ENCODE peak calls at places on chromosomes 4 and X, in five cellular contexts. One of them, this sample, is unnamed.

GRCh38 chr4:89242864-89243740 is 64.5 kb downstream of the GPRIN3 start:
- ATAC-seq in K562: no peak
- ATAC-seq in A549: peak; percentile 33
- ATAC-seq in upper lobe of left lung: no peak
- ATAC-seq in HCT116: no peak
- ATAC-seq in this sample: no peak

GRCh38 chr4:114200026-114200425 is 220.6 kb upstream of the ARSJ start:
- ATAC-seq in K562: no peak
- ATAC-seq in A549: no peak
- ATAC-seq in upper lobe of left lung: no peak
- ATAC-seq in HCT116: no peak
- ATAC-seq in this sample: no peak

GRCh38 chr4:6520051-6520450 is 47.6 kb upstream of the PPP2R2C start:
- ATAC-seq in K562: no peak
- ATAC-seq in A549: no peak
- ATAC-seq in upper lobe of left lung: no peak
- ATAC-seq in HCT116: no peak
- ATAC-seq in this sample: no peak

GRCh38 chr4:176238157-176238608 is 30.8 kb downstream of the ASB5 start:
- ATAC-seq in K562: no peak
- ATAC-seq in A549: no peak
- ATAC-seq in upper lobe of left lung: no peak
- ATAC-seq in HCT116: no peak
- ATAC-seq in this sample: peak; percentile 74

GRCh38 chrX:20435913-20436312 is 169.2 kb upstream of the RPS6KA3 start:
- ATAC-seq in K562: no peak
- ATAC-seq in A549: no peak
- ATAC-seq in upper lobe of left lung: no peak
- ATAC-seq in HCT116: no peak
- ATAC-seq in this sample: no peak

GRCh38 chrX:31337332-31337731 is 265.5 kb upstream of the FTHL17 start:
- ATAC-seq in K562: no peak
- ATAC-seq in A549: no peak
- ATAC-seq in upper lobe of left lung: no peak
- ATAC-seq in HCT116: no peak
- ATAC-seq in this sample: no peak

GRCh38 chr4:172096771-172097170 is 283.6 kb downstream of the GALNTL6 start:
- ATAC-seq in K562: no peak
- ATAC-seq in A549: no peak
- ATAC-seq in upper lobe of left lung: no peak
- ATAC-seq in HCT116: no peak
- ATAC-seq in this sample: no peak

GRCh38 chr4:2333356-2333841 is 71.5 kb upstream of the MXD4 start:
- ATAC-seq in K562: no peak
- ATAC-seq in A549: no peak
- ATAC-seq in upper lobe of left lung: peak; percentile 62
- ATAC-seq in HCT116: peak; percentile 12
- ATAC-seq in this sample: no peak

GRCh38 chrX:30865020-30865419 is 24.0 kb downstream of the TAB3 start:
- ATAC-seq in K562: peak; percentile 97
- ATAC-seq in A549: peak; percentile 72
- ATAC-seq in upper lobe of left lung: peak; percentile 43
- ATAC-seq in HCT116: peak; percentile 87
- ATAC-seq in this sample: no peak

GRCh38 chr4:29565256-29565655 is 1154.9 kb upstream of the PCDH7 start:
- ATAC-seq in K562: no peak
- ATAC-seq in A549: no peak
- ATAC-seq in upper lobe of left lung: no peak
- ATAC-seq in HCT116: no peak
- ATAC-seq in this sample: no peak

GRCh38 chrX:123339201-123339905 is 155.3 kb downstream of the GRIA3 start:
- ATAC-seq in K562: no peak
- ATAC-seq in A549: no peak
- ATAC-seq in upper lobe of left lung: no peak
- ATAC-seq in HCT116: no peak
- ATAC-seq in this sample: no peak

GRCh38 chr4:86452323-86452995 is 92.6 kb upstream of the MAPK10 start:
- ATAC-seq in K562: no peak
- ATAC-seq in A549: no peak
- ATAC-seq in upper lobe of left lung: no peak
- ATAC-seq in HCT116: no peak
- ATAC-seq in this sample: peak; percentile 72

GRCh38 chr4:151667025-151667424 is 93.8 kb downstream of the GATB start:
- ATAC-seq in K562: no peak
- ATAC-seq in A549: no peak
- ATAC-seq in upper lobe of left lung: no peak
- ATAC-seq in HCT116: no peak
- ATAC-seq in this sample: no peak

GRCh38 chr4:102541708-102542107 is 40.5 kb downstream of the NFKB1 start:
- ATAC-seq in K562: peak; percentile 81
- ATAC-seq in A549: peak; percentile 47
- ATAC-seq in upper lobe of left lung: no peak
- ATAC-seq in HCT116: no peak
- ATAC-seq in this sample: no peak

GRCh38 chr4:69977582-69977981 is 12.1 kb upstream of the CSN2 start:
- ATAC-seq in K562: no peak
- ATAC-seq in A549: no peak
- ATAC-seq in upper lobe of left lung: no peak
- ATAC-seq in HCT116: no peak
- ATAC-seq in this sample: no peak

GRCh38 chrX:52424658-52425057 is 55.8 kb downstream of the XAGE2 start:
- ATAC-seq in K562: no peak
- ATAC-seq in A549: no peak
- ATAC-seq in upper lobe of left lung: no peak
- ATAC-seq in HCT116: no peak
- ATAC-seq in this sample: no peak

GRCh38 chr4:168794881-168795280 is 215.2 kb downstream of the CBR4 start:
- ATAC-seq in K562: no peak
- ATAC-seq in A549: no peak
- ATAC-seq in upper lobe of left lung: no peak
- ATAC-seq in HCT116: no peak
- ATAC-seq in this sample: no peak

GRCh38 chr4:148057425-148058020 is 325.6 kb downstream of the ARHGAP10 start:
- ATAC-seq in K562: no peak
- ATAC-seq in A549: no peak
- ATAC-seq in upper lobe of left lung: no peak
- ATAC-seq in HCT116: no peak
- ATAC-seq in this sample: no peak

GRCh38 chr4:973431-974397 is at the start of gene DGKQ:
- ATAC-seq in K562: peak; percentile 93
- ATAC-seq in A549: peak; percentile 79
- ATAC-seq in upper lobe of left lung: peak; percentile 95
- ATAC-seq in HCT116: peak; percentile 86
- ATAC-seq in this sample: peak; percentile 96

GRCh38 chr4:173827707-173828106 is 297.7 kb upstream of the HAND2 start:
- ATAC-seq in K562: no peak
- ATAC-seq in A549: no peak
- ATAC-seq in upper lobe of left lung: no peak
- ATAC-seq in HCT116: peak; percentile 58
- ATAC-seq in this sample: no peak

GRCh38 chr4:118823471-118823870 is 12.5 kb downstream of the SEC24D start:
- ATAC-seq in K562: no peak
- ATAC-seq in A549: no peak
- ATAC-seq in upper lobe of left lung: no peak
- ATAC-seq in HCT116: peak; percentile 78
- ATAC-seq in this sample: no peak

GRCh38 chrX:63657821-63658220 is 127.2 kb downstream of the ARHGEF9 start:
- ATAC-seq in K562: no peak
- ATAC-seq in A549: no peak
- ATAC-seq in upper lobe of left lung: peak; percentile 76
- ATAC-seq in HCT116: no peak
- ATAC-seq in this sample: no peak

GRCh38 chr4:150510176-150510875 is 71.6 kb upstream of the MAB21L2 start:
- ATAC-seq in K562: no peak
- ATAC-seq in A549: peak; percentile 92
- ATAC-seq in upper lobe of left lung: no peak
- ATAC-seq in HCT116: no peak
- ATAC-seq in this sample: peak; percentile 55

GRCh38 chr4:42172921-42173320 is 20.5 kb upstream of the BEND4 start:
- ATAC-seq in K562: no peak
- ATAC-seq in A549: no peak
- ATAC-seq in upper lobe of left lung: no peak
- ATAC-seq in HCT116: no peak
- ATAC-seq in this sample: no peak

GRCh38 chrX:137882960-137883359 is 317.0 kb downstream of the ZIC3 start:
- ATAC-seq in K562: no peak
- ATAC-seq in A549: no peak
- ATAC-seq in upper lobe of left lung: no peak
- ATAC-seq in HCT116: no peak
- ATAC-seq in this sample: no peak

GRCh38 chr4:151567056-151567455 is 158.1 kb downstream of the FHIP1A start:
- ATAC-seq in K562: no peak
- ATAC-seq in A549: no peak
- ATAC-seq in upper lobe of left lung: no peak
- ATAC-seq in HCT116: no peak
- ATAC-seq in this sample: no peak

GRCh38 chrX:133726211-133726630 is 259.2 kb downstream of the GPC3 start:
- ATAC-seq in K562: no peak
- ATAC-seq in A549: peak; percentile 92
- ATAC-seq in upper lobe of left lung: no peak
- ATAC-seq in HCT116: peak; percentile 69
- ATAC-seq in this sample: no peak

DNA sequence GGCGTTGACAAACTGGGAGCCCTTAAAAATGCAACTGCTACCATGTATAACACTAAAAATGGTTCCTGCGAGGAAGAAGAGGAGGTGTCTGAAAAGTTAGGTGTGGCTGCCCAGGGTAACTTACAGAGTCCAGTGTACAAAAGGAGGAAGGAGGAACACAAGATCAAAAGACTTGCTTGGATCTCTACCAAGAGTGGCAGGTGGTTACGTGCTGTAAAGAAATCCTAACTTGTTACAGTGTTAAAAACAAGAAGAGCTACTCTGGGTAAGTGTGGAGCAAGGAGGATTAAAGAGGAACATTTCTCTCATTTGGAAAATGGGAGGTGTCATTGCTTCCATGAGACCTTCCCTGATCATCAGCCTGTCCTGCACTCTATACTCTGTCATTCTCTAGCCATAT is 242.0 kb downstream of the PTTG2 start:
- ATAC-seq in K562: no peak
- ATAC-seq in A549: no peak
- ATAC-seq in upper lobe of left lung: no peak
- ATAC-seq in HCT116: no peak
- ATAC-seq in this sample: no peak
- H3K27ac ChIP-seq in K562: no peak overlapping the region
- H3K27ac ChIP-seq in A549: no peak overlapping the region
- H3K27ac ChIP-seq in upper lobe of left lung: no peak overlapping the region
- H3K27ac ChIP-seq in HCT116: no peak overlapping the region
- H3K27ac ChIP-seq in this sample: no peak overlapping the region

GRCh38 chr4:116688536-116688935 is 396.8 kb downstream of the TRAM1L1 start:
- ATAC-seq in K562: no peak
- ATAC-seq in A549: no peak
- ATAC-seq in upper lobe of left lung: no peak
- ATAC-seq in HCT116: no peak
- ATAC-seq in this sample: no peak
- TF ChIP-seq POLR2A in K562: no peak
- TF ChIP-seq POLR2A in A549: no peak
- TF ChIP-seq POLR2A in upper lobe of left lung: no peak
- TF ChIP-seq POLR2A in HCT116: no peak
- TF ChIP-seq POLR2A in this sample: no peak

DNA sequence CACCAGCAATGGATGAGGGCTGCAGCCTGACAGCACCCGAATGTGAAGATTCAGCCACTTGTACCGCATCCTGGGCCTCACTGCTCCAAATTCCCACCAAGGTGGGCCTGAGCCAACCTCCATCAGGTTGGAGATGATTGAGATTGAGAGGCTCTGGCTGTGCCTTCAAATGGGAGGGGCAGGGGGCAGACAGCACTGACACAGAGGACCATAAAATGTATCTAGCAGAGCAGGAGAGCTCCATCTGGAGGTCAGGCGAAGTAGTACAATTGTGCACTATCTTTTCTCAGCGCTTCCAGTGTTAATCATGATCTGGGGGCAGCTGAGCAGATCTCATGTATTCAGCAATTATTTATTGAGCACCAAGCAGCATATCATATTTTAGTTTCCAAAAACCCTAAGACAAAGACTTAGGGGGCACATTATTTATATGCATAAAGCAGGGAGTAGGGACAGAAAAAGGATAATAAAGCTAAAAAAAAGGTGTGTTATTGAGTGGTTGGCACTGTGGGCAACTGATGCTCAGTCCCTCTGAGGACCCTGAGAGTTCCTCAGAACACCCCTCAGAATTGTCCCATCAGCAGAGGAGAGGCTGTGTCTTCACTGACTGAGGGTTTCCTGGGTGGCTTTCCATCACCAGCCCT is 31.6 kb upstream of the C1QTNF7 start:
- ATAC-seq in K562: peak; percentile 94
- ATAC-seq in A549: peak; percentile 85
- ATAC-seq in upper lobe of left lung: peak; percentile 61
- ATAC-seq in HCT116: peak; percentile 95
- ATAC-seq in this sample: no peak
- H3K27ac ChIP-seq in K562: no peak overlapping the region
- H3K27ac ChIP-seq in A549: no peak overlapping the region
- H3K27ac ChIP-seq in upper lobe of left lung: no peak overlapping the region
- H3K27ac ChIP-seq in HCT116: no peak overlapping the region
- H3K27ac ChIP-seq in this sample: no peak overlapping the region

GRCh38 chrX:49269768-49270248 is at the start of gene PPP1R3F:
- ATAC-seq in K562: peak; percentile 6
- ATAC-seq in A549: peak; percentile 0
- ATAC-seq in upper lobe of left lung: no peak
- ATAC-seq in HCT116: peak; percentile 12
- ATAC-seq in this sample: peak; percentile 22
- TF ChIP-seq POLR2A in K562: no peak
- TF ChIP-seq POLR2A in A549: peak; percentile 48
- TF ChIP-seq POLR2A in upper lobe of left lung: no peak
- TF ChIP-seq POLR2A in HCT116: no peak
- TF ChIP-seq POLR2A in this sample: peak; percentile 63

GRCh38 chr4:146269228-146269653 is 54.9 kb downstream of the REELD1 start:
- ATAC-seq in K562: no peak
- ATAC-seq in A549: no peak
- ATAC-seq in upper lobe of left lung: no peak
- ATAC-seq in HCT116: no peak
- ATAC-seq in this sample: no peak

GRCh38 chr4:146274774-146275173 is 60.4 kb downstream of the REELD1 start:
- ATAC-seq in K562: no peak
- ATAC-seq in A549: no peak
- ATAC-seq in upper lobe of left lung: no peak
- ATAC-seq in HCT116: no peak
- ATAC-seq in this sample: no peak

GRCh38 chr4:146273204-146273901 is 59.0 kb downstream of the REELD1 start:
- ATAC-seq in K562: no peak
- ATAC-seq in A549: no peak
- ATAC-seq in upper lobe of left lung: no peak
- ATAC-seq in HCT116: no peak
- ATAC-seq in this sample: no peak

GRCh38 chr4:146267826-146268225 is 53.5 kb downstream of the REELD1 start:
- ATAC-seq in K562: no peak
- ATAC-seq in A549: no peak
- ATAC-seq in upper lobe of left lung: no peak
- ATAC-seq in HCT116: no peak
- ATAC-seq in this sample: peak; percentile 67

GRCh38 chr4:146271466-146271865 is 57.1 kb downstream of the REELD1 start:
- ATAC-seq in K562: no peak
- ATAC-seq in A549: no peak
- ATAC-seq in upper lobe of left lung: no peak
- ATAC-seq in HCT116: no peak
- ATAC-seq in this sample: no peak
- H3K27ac ChIP-seq in K562: no peak overlapping the region
- H3K27ac ChIP-seq in A549: no peak overlapping the region
- H3K27ac ChIP-seq in upper lobe of left lung: no peak overlapping the region
- H3K27ac ChIP-seq in HCT116: no peak overlapping the region
- H3K27ac ChIP-seq in this sample: no peak overlapping the region

GRCh38 chrX:41084360-41085104 is 713 bp upstream of the USP9X start:
- ATAC-seq in K562: peak; percentile 69
- ATAC-seq in A549: peak; percentile 82
- ATAC-seq in upper lobe of left lung: peak; percentile 94
- ATAC-seq in HCT116: peak; percentile 71
- ATAC-seq in this sample: peak; percentile 88
- TF ChIP-seq POLR2A in K562: peak; percentile 86
- TF ChIP-seq POLR2A in A549: peak; percentile 77
- TF ChIP-seq POLR2A in upper lobe of left lung: no peak
- TF ChIP-seq POLR2A in HCT116: peak; percentile 65
- TF ChIP-seq POLR2A in this sample: peak; percentile 45

This sample was measured in gastroesophageal sphincter.